ENCODE peak calls at places on chromosomes 5 and 9, in six cellular contexts. C is upper lobe of left lung, F is GM23338, U is stomach, H is transverse colon, P is prostate gland. S is an unnamed sample.

GRCh38 chr5:132830436-132831094 is at the start of gene SHROOM1:
- DNase-seq in C (peak; percentile 79), F (peak; percentile 86), U (peak; percentile 80), H (peak; percentile 82), P (peak; percentile 54), S (no peak)

GRCh38 chr5:142640316-142641005 is 45.4 kb downstream of the FGF1 start:
- DNase-seq in C (no peak), F (peak; percentile 16), U (no peak), H (no peak), P (no peak), S (no peak)

GRCh38 chr5:67619235-67619634 is 422.6 kb upstream of the CD180 start:
- DNase-seq in C (no peak), F (no peak), U (no peak), H (no peak), P (no peak), S (no peak)

GRCh38 chr5:158976035-158976434 is 123.7 kb downstream of the EBF1 start:
- DNase-seq in C (no peak), F (no peak), U (no peak), H (no peak), P (no peak), S (no peak)

GRCh38 chr5:147072591-147072990 is 162.2 kb upstream of the STK32A start:
- DNase-seq in C (no peak), F (no peak), U (peak; percentile 65), H (no peak), P (no peak), S (no peak)

GRCh38 chr9:72615931-72616330 is 94.5 kb downstream of the TMC1 start:
- DNase-seq in C (no peak), F (no peak), U (no peak), H (no peak), P (no peak), S (no peak)

GRCh38 chr5:81719743-81720142 is 31.2 kb downstream of the SSBP2 start:
- DNase-seq in C (no peak), F (no peak), U (no peak), H (no peak), P (no peak), S (no peak)

GRCh38 chr9:136697821-136698526 is 10.7 kb upstream of the AGPAT2 start:
- DNase-seq in C (peak; percentile 77), F (no peak), U (no peak), H (no peak), P (no peak), S (no peak)

GRCh38 chr5:38816083-38817030 is 29.5 kb upstream of the OSMR start:
- DNase-seq in C (no peak), F (peak; percentile 34), U (no peak), H (no peak), P (no peak), S (peak; percentile 38)

GRCh38 chr9:136923881-136924280 is 20.7 kb downstream of the FBXW5 start:
- DNase-seq in C (no peak), F (no peak), U (no peak), H (no peak), P (no peak), S (no peak)

GRCh38 chr5:131263648-131264452 is at the start of gene CDC42SE2:
- DNase-seq in C (peak; percentile 91), F (peak; percentile 93), U (peak; percentile 88), H (peak; percentile 89), P (peak; percentile 80), S (peak; percentile 73)

GRCh38 chr5:104540448-104540847 is 977.9 kb upstream of the NUDT12 start:
- DNase-seq in C (no peak), F (no peak), U (no peak), H (peak; percentile 11), P (no peak), S (no peak)

GRCh38 chr5:147893820-147894219 is 12.5 kb downstream of the C5orf46 start:
- DNase-seq in C (no peak), F (no peak), U (no peak), H (no peak), P (no peak), S (no peak)

GRCh38 chr9:78620764-78621163 is 323.8 kb downstream of the PSAT1 start:
- DNase-seq in C (no peak), F (no peak), U (no peak), H (no peak), P (no peak), S (no peak)

GRCh38 chr9:92807031-92807756 is 42.6 kb upstream of the BICD2 start:
- DNase-seq in C (no peak), F (no peak), U (no peak), H (no peak), P (no peak), S (no peak)

GRCh38 chr5:65624570-65625555 is at the start of the genes SHLD3 and TRAPPC13:
- DNase-seq in C (peak; percentile 82), F (peak; percentile 95), U (peak; percentile 81), H (peak; percentile 87), P (peak; percentile 81), S (peak; percentile 80)
- TF ChIP-seq POLR2AphosphoS5 in C (peak; percentile 78), F (peak; percentile 17), U (peak; percentile 76), H (peak; percentile 46), P (peak; percentile 60), S (peak; percentile 87)

DNA sequence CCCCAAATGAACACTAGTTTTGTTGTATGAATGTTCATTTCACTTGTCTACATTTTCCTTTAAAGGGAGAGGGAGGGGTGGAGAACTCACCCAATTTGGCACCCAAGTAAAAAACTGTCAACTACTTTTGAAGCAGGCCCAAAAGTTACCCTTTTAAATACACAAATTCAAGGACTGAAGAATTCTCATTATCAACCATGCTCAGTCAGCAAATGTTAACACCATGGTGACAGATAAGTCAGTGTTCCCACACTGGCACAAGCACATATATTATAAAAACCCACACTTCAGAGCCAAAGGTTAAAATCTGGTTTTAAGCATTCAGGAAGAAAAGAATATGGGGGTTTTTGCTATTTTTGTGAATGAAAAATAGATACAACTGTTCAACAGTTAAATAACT is 31.6 kb downstream of the CSNK1A1 start:
- DNase-seq in C (no peak), F (no peak), U (no peak), H (no peak), P (no peak), S (no peak)
- H3K27ac ChIP-seq in C (no peak overlapping the region), F (peak overlapping the region; percentile 60), U (no peak overlapping the region), H (peak overlapping the region; percentile 42), P (no peak overlapping the region), S (peak overlapping the region; percentile 64)

GRCh38 chr9:127450831-127451680 is at the start of the genes LRSAM1 and RPL12:
- DNase-seq in C (peak; percentile 91), F (peak; percentile 98), U (peak; percentile 98), H (peak; percentile 97), P (peak; percentile 96), S (peak; percentile 99)
- TF ChIP-seq POLR2AphosphoS5 in C (peak; percentile 100), F (peak; percentile 100), U (peak; percentile 100), H (peak; percentile 100), P (peak; percentile 99), S (peak; percentile 100)

GRCh38 chr9:36164361-36164760 is 4.8 kb upstream of the CCIN start:
- DNase-seq in C (no peak), F (no peak), U (no peak), H (no peak), P (no peak), S (no peak)
- H3K27ac ChIP-seq in C (no peak overlapping the region), F (peak overlapping the region; percentile 88), U (no peak overlapping the region), H (peak overlapping the region; percentile 79), P (no peak overlapping the region), S (peak overlapping the region; percentile 92)

DNA sequence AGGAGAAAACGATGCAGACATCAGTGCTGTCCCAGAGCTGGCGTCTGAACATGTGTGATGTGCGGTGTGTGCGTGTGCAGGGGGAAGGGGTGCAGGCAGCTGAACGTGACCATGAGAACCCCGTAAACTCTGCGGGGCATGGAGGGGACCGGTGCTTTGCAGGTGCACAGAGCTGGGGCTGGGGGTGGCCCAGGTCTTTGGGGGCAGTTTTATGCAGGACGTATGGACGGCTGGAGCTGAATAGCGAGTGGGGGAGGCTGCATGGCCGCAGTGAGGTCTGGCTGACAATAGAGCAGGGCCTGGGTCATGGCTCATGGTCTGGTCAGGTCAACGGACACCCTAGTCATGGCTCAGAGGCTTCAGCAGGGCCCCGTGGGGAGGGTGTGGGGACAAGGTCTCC is 3.3 kb upstream of the EXOC3 start:
- DNase-seq in C (no peak), F (no peak), U (no peak), H (peak; percentile 5), P (no peak), S (no peak)
- TF ChIP-seq POLR2AphosphoS5 in C (no peak), F (no peak), U (no peak), H (no peak), P (no peak), S (no peak)

GRCh38 chr5:107359916-107360234 is 310.9 kb downstream of the EFNA5 start:
- DNase-seq in C (no peak), F (no peak), U (no peak), H (no peak), P (no peak), S (no peak)
- H3K27ac ChIP-seq in C (no peak overlapping the region), F (no peak overlapping the region), U (no peak overlapping the region), H (no peak overlapping the region), P (no peak overlapping the region), S (no peak overlapping the region)